ENCODE peak calls at places on chromosomes 7 and 10, in eight cellular contexts. X is HFF-Myc, Z is bronchial epithelial cell, E is Caco-2, C is WERI-Rb-1, Q is AG04449, U is upper lobe of right lung, G is cardiac muscle cell. N is an unnamed sample.

GRCh38 chr10:1267148-1267547 is 211.0 kb downstream of the WDR37 start:
- DNase-seq in E (no peak), X (no peak), Z (no peak), C (no peak), G (no peak), Q (no peak), U (no peak), N (no peak)

GRCh38 chr7:154424370-154424769 is 372.2 kb downstream of the DPP6 start:
- DNase-seq in E (no peak), G (no peak), U (no peak), Q (no peak), C (peak), X (no peak), Z (no peak), N (no peak)

GRCh38 chr10:128527730-128528129 is 401.5 kb upstream of the MKI67 start:
- DNase-seq in G (no peak), Z (no peak), Q (no peak), U (no peak), E (no peak), C (no peak), X (no peak), N (no peak)

GRCh38 chr7:111803015-111803758 is 240.9 kb upstream of the IMMP2L start:
- DNase-seq in C (no peak), Z (peak), G (no peak), E (no peak), U (no peak), X (no peak), Q (peak), N (peak)

GRCh38 chr10:62817120-62817762 is 1.1 kb upstream of the EGR2 start:
- DNase-seq in X (no peak), Q (no peak), C (peak), Z (no peak), E (peak), G (peak), U (peak), N (no peak)

GRCh38 chr10:14625210-14625621 is 149.5 kb downstream of the FAM107B start:
- DNase-seq in C (no peak), Q (no peak), X (no peak), G (peak), U (no peak), E (no peak), Z (no peak), N (no peak)

GRCh38 chr10:72756674-72757385 is 64.9 kb downstream of the MCU start:
- DNase-seq in U (no peak), E (no peak), G (no peak), X (no peak), Q (no peak), Z (no peak), C (no peak), N (no peak)

GRCh38 chr10:44335330-44336021 is 49.4 kb downstream of the CXCL12 start:
- DNase-seq in X (no peak), C (no peak), Q (no peak), Z (no peak), E (peak), U (no peak), G (no peak), N (no peak)

GRCh38 chr10:96835826-96836365 is 3.8 kb downstream of the LCOR start:
- DNase-seq in X (no peak), Q (no peak), U (no peak), G (no peak), C (no peak), E (no peak), Z (no peak), N (no peak)

GRCh38 chr7:19958309-19958896 is 185.0 kb upstream of the TMEM196 start:
- DNase-seq in E (no peak), Q (peak), G (no peak), C (no peak), Z (peak), U (no peak), X (no peak), N (no peak)

GRCh38 chr10:1377231-1377630 is 321.0 kb downstream of the WDR37 start:
- DNase-seq in X (no peak), Q (no peak), Z (no peak), C (no peak), E (peak), U (no peak), G (no peak), N (no peak)

GRCh38 chr7:22219036-22219435 is 137.9 kb downstream of the RAPGEF5 start:
- DNase-seq in G (no peak), U (no peak), X (no peak), Z (no peak), Q (no peak), E (no peak), C (no peak), N (no peak)

GRCh38 chr10:130023454-130024230 is 59.6 kb upstream of the EBF3 start:
- DNase-seq in U (peak), E (peak), G (no peak), Q (no peak), C (no peak), Z (no peak), X (no peak), N (no peak)

GRCh38 chr10:48366261-48366660 is 59.8 kb downstream of the MAPK8 start:
- DNase-seq in Q (no peak), E (no peak), G (no peak), Z (peak), C (no peak), X (no peak), U (no peak), N (peak)

GRCh38 chr7:80372415-80372814 is 139.4 kb downstream of the GNAT3 start:
- DNase-seq in X (no peak), Z (no peak), U (no peak), Q (peak), E (no peak), C (no peak), G (no peak), N (no peak)

GRCh38 chr7:47782792-47783191 is 165.5 kb downstream of the PKD1L1 start:
- DNase-seq in G (no peak), X (no peak), E (no peak), C (no peak), U (no peak), Z (peak), Q (no peak), N (no peak)

GRCh38 chr7:81273601-81274397 is 354.9 kb upstream of the SEMA3C start:
- DNase-seq in Z (no peak), Q (no peak), G (no peak), U (no peak), E (no peak), C (no peak), X (no peak), N (no peak)

GRCh38 chr10:24467605-24468004 is 256.1 kb downstream of the ARHGAP21 start:
- DNase-seq in E (no peak), X (no peak), C (no peak), G (no peak), Q (no peak), U (no peak), Z (no peak), N (no peak)

GRCh38 chr10:72309290-72310240 is 35.8 kb downstream of the DDIT4 start:
- DNase-seq in Z (no peak), E (no peak), X (no peak), G (no peak), Q (no peak), U (peak), C (no peak), N (no peak)

GRCh38 chr7:106041140-106041717 is 70.9 kb downstream of the SYPL1 start:
- DNase-seq in U (no peak), E (peak), X (no peak), G (peak), Q (no peak), Z (no peak), C (peak), N (no peak)

GRCh38 chr7:28169166-28169713 is 11.4 kb downstream of the JAZF1 start:
- DNase-seq in Q (no peak), U (no peak), E (no peak), C (no peak), G (no peak), X (no peak), Z (no peak), N (no peak)

GRCh38 chr10:131808370-131808930 is 92.4 kb upstream of the PPP2R2D start:
- DNase-seq in C (no peak), U (no peak), X (no peak), G (no peak), Q (no peak), Z (no peak), E (no peak), N (no peak)

GRCh38 chr10:112811741-112812551 is 138.1 kb upstream of the TCF7L2 start:
- DNase-seq in G (no peak), E (peak), X (peak), Z (peak), U (peak), Q (peak), C (no peak), N (peak)
- H3K4me3 ChIP-seq in G (no peak), E (no peak), X (no peak), Z (no peak), U (no peak), Q (peak), C (no peak), N (no peak)

GRCh38 chr10:58477902-58478301 is 34.8 kb upstream of the BICC1 start:
- DNase-seq in X (no peak), U (no peak), C (no peak), E (no peak), Q (no peak), Z (no peak), G (no peak), N (no peak)
- TF ChIP-seq CTCF in X (no peak), U (no peak), C (no peak), E (no peak), Q (no peak), Z (no peak), G (peak), N (no peak)

DNA sequence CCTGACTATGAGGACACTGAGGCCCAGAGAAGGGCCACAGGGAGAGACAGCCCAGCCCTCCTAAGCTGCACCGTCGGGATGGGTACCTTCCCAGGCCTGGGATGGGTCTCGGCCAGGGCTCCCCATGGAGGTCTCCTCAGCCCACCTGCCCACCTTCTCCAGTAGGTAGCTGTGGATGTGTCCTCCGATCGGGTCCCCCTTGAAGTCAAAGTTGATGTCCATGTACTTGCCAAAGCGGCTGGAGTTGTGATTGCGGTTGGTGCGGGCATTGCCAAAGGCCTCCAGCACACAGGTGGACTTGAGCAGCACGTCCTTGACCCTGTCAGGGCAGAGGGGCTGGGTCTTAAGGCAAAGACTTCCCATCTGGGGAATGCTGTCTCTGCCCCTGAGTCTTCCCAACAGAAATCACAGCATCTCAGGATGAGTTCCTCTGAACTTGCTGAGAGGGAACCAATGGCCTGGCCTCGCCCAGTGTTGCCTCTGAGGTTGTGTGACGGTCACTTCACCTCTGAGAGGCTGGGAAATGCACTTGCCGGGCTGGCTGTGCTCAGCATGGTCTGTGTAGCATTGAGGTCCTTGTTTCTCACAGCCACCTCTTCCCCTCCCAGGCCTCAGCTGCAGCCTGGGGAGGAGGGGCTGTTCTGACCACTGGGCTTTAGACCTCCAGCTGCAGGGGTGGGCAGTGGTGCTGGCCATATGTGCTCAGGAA is 3.3 kb downstream of the MYO1G start:
- DNase-seq in Q (no peak), E (no peak), Z (no peak), C (no peak), U (no peak), G (no peak), X (no peak), N (no peak)
- H3K4me3 ChIP-seq in Q (no peak), E (no peak), Z (no peak), C (no peak), U (no peak), G (no peak), X (no peak), N (no peak)

GRCh38 chr7:7596156-7596555 is 29.5 kb downstream of the MIOS start:
- DNase-seq in Z (no peak), Q (no peak), C (no peak), E (no peak), G (no peak), U (no peak), X (no peak), N (no peak)
- TF ChIP-seq CTCF in Z (no peak), Q (no peak), C (no peak), E (no peak), G (no peak), U (no peak), X (no peak), N (no peak)

GRCh38 chr7:115042596-115042995 is 120.7 kb downstream of the MDFIC start:
- DNase-seq in E (no peak), Z (no peak), X (no peak), C (no peak), G (no peak), U (no peak), Q (no peak), N (no peak)

GRCh38 chr7:115052706-115053105 is 130.8 kb downstream of the MDFIC start:
- DNase-seq in G (no peak), E (no peak), U (no peak), C (no peak), Q (no peak), X (no peak), Z (no peak), N (no peak)

GRCh38 chr7:115044224-115044623 is 122.3 kb downstream of the MDFIC start:
- DNase-seq in C (no peak), U (no peak), Z (no peak), X (no peak), E (no peak), G (no peak), Q (no peak), N (no peak)

GRCh38 chr7:115043605-115044004 is 121.7 kb downstream of the MDFIC start:
- DNase-seq in G (no peak), Z (peak), E (no peak), C (no peak), Q (no peak), U (no peak), X (no peak), N (no peak)

GRCh38 chr7:115047968-115048720 is 126.2 kb downstream of the MDFIC start:
- DNase-seq in U (no peak), C (no peak), E (no peak), Q (no peak), Z (peak), G (no peak), X (peak), N (no peak)
- H3K4me3 ChIP-seq in U (no peak), C (no peak), E (no peak), Q (no peak), Z (no peak), G (no peak), X (no peak), N (no peak)

N was measured in LNCaP clone FGC.